ENCODE peak calls at places on chromosomes 16 and 17, in six cellular contexts. One of them, this sample, is unnamed.

GRCh38 chr17:80650751-80651173 is 106.1 kb downstream of the RPTOR start:
- DNase-seq in WTC11: no peak
- DNase-seq in AG09309: no peak
- DNase-seq in GM20000: no peak
- DNase-seq in astrocyte of the spinal cord: no peak
- DNase-seq in stomach: no peak
- DNase-seq in this sample: no peak

GRCh38 chr17:65559802-65560627 is 1.4 kb downstream of the AXIN2 start:
- DNase-seq in WTC11: peak; percentile 58
- DNase-seq in GM20000: peak; percentile 62
- DNase-seq in AG09309: no peak
- DNase-seq in astrocyte of the spinal cord: peak; percentile 34
- DNase-seq in stomach: peak; percentile 30
- DNase-seq in this sample: peak; percentile 68

GRCh38 chr16:73663720-73664119 is 615.8 kb upstream of the ZFHX3 start:
- DNase-seq in GM20000: no peak
- DNase-seq in AG09309: no peak
- DNase-seq in WTC11: no peak
- DNase-seq in astrocyte of the spinal cord: no peak
- DNase-seq in stomach: no peak
- DNase-seq in this sample: no peak

GRCh38 chr16:68084504-68085258 is 489 bp upstream of the NFATC3 start:
- DNase-seq in AG09309: no peak
- DNase-seq in astrocyte of the spinal cord: peak; percentile 71
- DNase-seq in WTC11: peak; percentile 80
- DNase-seq in stomach: peak; percentile 82
- DNase-seq in GM20000: peak; percentile 88
- DNase-seq in this sample: peak; percentile 84

GRCh38 chr16:1366060-1366711 is 14.5 kb downstream of the GNPTG start:
- DNase-seq in AG09309: no peak
- DNase-seq in stomach: no peak
- DNase-seq in astrocyte of the spinal cord: no peak
- DNase-seq in WTC11: no peak
- DNase-seq in GM20000: no peak
- DNase-seq in this sample: no peak

GRCh38 chr16:50593410-50594139 is 45.4 kb downstream of the NKD1 start:
- DNase-seq in stomach: no peak
- DNase-seq in GM20000: no peak
- DNase-seq in AG09309: no peak
- DNase-seq in astrocyte of the spinal cord: no peak
- DNase-seq in WTC11: peak; percentile 71
- DNase-seq in this sample: peak; percentile 30

GRCh38 chr17:42181851-42182207 is 887 bp upstream of the KCNH4 start:
- DNase-seq in stomach: no peak
- DNase-seq in astrocyte of the spinal cord: no peak
- DNase-seq in WTC11: no peak
- DNase-seq in GM20000: no peak
- DNase-seq in AG09309: no peak
- DNase-seq in this sample: no peak

GRCh38 chr17:44546711-44547606 is 10.3 kb upstream of the FZD2 start:
- DNase-seq in GM20000: no peak
- DNase-seq in WTC11: no peak
- DNase-seq in astrocyte of the spinal cord: peak; percentile 69
- DNase-seq in AG09309: no peak
- DNase-seq in stomach: no peak
- DNase-seq in this sample: no peak

GRCh38 chr17:11598274-11599221 is at the start of gene DNAH9:
- DNase-seq in stomach: peak; percentile 98
- DNase-seq in GM20000: no peak
- DNase-seq in WTC11: peak; percentile 93
- DNase-seq in astrocyte of the spinal cord: peak; percentile 22
- DNase-seq in AG09309: no peak
- DNase-seq in this sample: peak; percentile 99

GRCh38 chr17:81831563-81831956 is 1.5 kb downstream of the MCRIP1 start:
- DNase-seq in stomach: no peak
- DNase-seq in WTC11: no peak
- DNase-seq in GM20000: no peak
- DNase-seq in astrocyte of the spinal cord: no peak
- DNase-seq in AG09309: no peak
- DNase-seq in this sample: no peak

GRCh38 chr16:68265078-68265925 is 976 bp downstream of the SLC7A6 start:
- DNase-seq in AG09309: peak; percentile 59
- DNase-seq in WTC11: peak; percentile 25
- DNase-seq in astrocyte of the spinal cord: peak; percentile 52
- DNase-seq in GM20000: peak; percentile 59
- DNase-seq in stomach: peak; percentile 70
- DNase-seq in this sample: peak; percentile 33

GRCh38 chr17:57075193-57075592 is 9.9 kb upstream of the AKAP1 start:
- DNase-seq in WTC11: no peak
- DNase-seq in stomach: no peak
- DNase-seq in GM20000: no peak
- DNase-seq in astrocyte of the spinal cord: no peak
- DNase-seq in AG09309: no peak
- DNase-seq in this sample: no peak

GRCh38 chr16:85227262-85227923 is 115.1 kb upstream of the CIBAR2 start:
- DNase-seq in astrocyte of the spinal cord: peak; percentile 71
- DNase-seq in stomach: no peak
- DNase-seq in GM20000: peak; percentile 92
- DNase-seq in WTC11: no peak
- DNase-seq in AG09309: no peak
- DNase-seq in this sample: no peak

GRCh38 chr16:57735755-57736418 is at the start of gene KATNB1:
- DNase-seq in WTC11: no peak
- DNase-seq in AG09309: no peak
- DNase-seq in stomach: no peak
- DNase-seq in GM20000: no peak
- DNase-seq in astrocyte of the spinal cord: no peak
- DNase-seq in this sample: no peak

GRCh38 chr17:46995841-46996571 is 17.0 kb upstream of the RPRML start:
- DNase-seq in GM20000: no peak
- DNase-seq in astrocyte of the spinal cord: peak; percentile 9
- DNase-seq in WTC11: no peak
- DNase-seq in stomach: no peak
- DNase-seq in AG09309: peak; percentile 1
- DNase-seq in this sample: no peak

GRCh38 chr17:45149669-45150603 is 1.7 kb downstream of the HEXIM1 start:
- DNase-seq in GM20000: no peak
- DNase-seq in AG09309: no peak
- DNase-seq in WTC11: peak; percentile 48
- DNase-seq in stomach: peak; percentile 65
- DNase-seq in astrocyte of the spinal cord: peak; percentile 59
- DNase-seq in this sample: peak; percentile 58

GRCh38 chr17:79993390-79994221 is 42.1 kb downstream of the TBC1D16 start:
- DNase-seq in astrocyte of the spinal cord: peak; percentile 76
- DNase-seq in stomach: peak; percentile 80
- DNase-seq in AG09309: no peak
- DNase-seq in WTC11: peak; percentile 68
- DNase-seq in GM20000: peak; percentile 67
- DNase-seq in this sample: peak; percentile 48

GRCh38 chr17:21463204-21463661 is 87.1 kb downstream of the KCNJ12 start:
- DNase-seq in AG09309: no peak
- DNase-seq in stomach: no peak
- DNase-seq in WTC11: no peak
- DNase-seq in astrocyte of the spinal cord: no peak
- DNase-seq in GM20000: no peak
- DNase-seq in this sample: no peak

GRCh38 chr16:12392585-12393089 is 411.1 kb downstream of the CPPED1 start:
- DNase-seq in AG09309: no peak
- DNase-seq in stomach: no peak
- DNase-seq in astrocyte of the spinal cord: peak; percentile 3
- DNase-seq in WTC11: no peak
- DNase-seq in GM20000: no peak
- DNase-seq in this sample: no peak

GRCh38 chr16:10622036-10622921 is 41.9 kb upstream of the EMP2 start:
- DNase-seq in GM20000: no peak
- DNase-seq in WTC11: no peak
- DNase-seq in stomach: no peak
- DNase-seq in astrocyte of the spinal cord: no peak
- DNase-seq in AG09309: no peak
- DNase-seq in this sample: no peak

GRCh38 chr16:69329369-69330285 is 761 bp downstream of the PDF start:
- DNase-seq in GM20000: peak; percentile 72
- DNase-seq in AG09309: no peak
- DNase-seq in astrocyte of the spinal cord: peak; percentile 25
- DNase-seq in WTC11: peak; percentile 49
- DNase-seq in stomach: no peak
- DNase-seq in this sample: peak; percentile 50

GRCh38 chr17:66341462-66341861 is 39.0 kb downstream of the PRKCA start:
- DNase-seq in WTC11: no peak
- DNase-seq in AG09309: no peak
- DNase-seq in astrocyte of the spinal cord: no peak
- DNase-seq in GM20000: no peak
- DNase-seq in stomach: no peak
- DNase-seq in this sample: no peak

GRCh38 chr17:74842599-74843351 is 16.9 kb downstream of the GRIN2C start:
- DNase-seq in GM20000: peak; percentile 87
- DNase-seq in AG09309: no peak
- DNase-seq in stomach: peak; percentile 75
- DNase-seq in astrocyte of the spinal cord: peak; percentile 37
- DNase-seq in WTC11: peak; percentile 75
- DNase-seq in this sample: peak; percentile 82

GRCh38 chr17:43216762-43217613 is 5.3 kb downstream of the TMEM106A start:
- DNase-seq in stomach: no peak
- DNase-seq in astrocyte of the spinal cord: no peak
- DNase-seq in AG09309: no peak
- DNase-seq in GM20000: no peak
- DNase-seq in WTC11: no peak
- DNase-seq in this sample: no peak
- TF ChIP-seq CTCF in stomach: no peak
- TF ChIP-seq CTCF in astrocyte of the spinal cord: no peak
- TF ChIP-seq CTCF in AG09309: no peak
- TF ChIP-seq CTCF in GM20000: no peak
- TF ChIP-seq CTCF in WTC11: no peak
- TF ChIP-seq CTCF in this sample: no peak

DNA sequence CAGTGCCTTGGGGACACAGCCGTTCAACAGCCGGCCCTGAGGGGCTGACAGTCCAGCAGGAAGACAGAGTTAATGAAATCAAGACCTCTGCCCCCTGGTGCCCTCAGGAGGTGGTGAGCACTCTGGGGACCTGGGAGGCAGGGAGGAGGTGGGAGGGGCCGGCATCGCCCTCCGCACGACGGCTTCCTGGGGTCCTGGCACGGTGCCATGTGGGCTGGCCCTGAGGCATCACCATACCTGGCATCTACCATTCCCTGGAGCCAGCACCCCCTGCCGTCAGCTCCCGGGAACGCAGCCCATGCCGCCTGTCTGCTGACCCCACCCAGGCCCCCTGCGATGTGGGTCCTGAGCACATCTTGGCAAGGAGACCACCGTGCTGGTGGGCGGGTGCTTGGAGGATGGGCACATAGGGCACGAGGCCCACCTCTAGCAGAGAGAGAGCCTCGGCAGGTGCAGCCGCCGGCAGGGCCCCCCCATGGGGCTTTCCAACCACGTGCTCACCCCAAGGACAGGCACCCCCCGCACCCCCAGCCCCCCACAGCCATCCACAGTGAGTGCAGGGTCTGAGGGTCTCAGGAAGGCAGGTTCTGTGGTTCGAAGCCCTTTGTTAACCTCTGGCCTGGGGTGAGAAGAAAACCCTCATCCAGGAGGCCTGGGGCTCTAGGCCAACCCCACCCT is 52.5 kb downstream of the ZFPM1 start:
- DNase-seq in stomach: peak; percentile 88
- DNase-seq in astrocyte of the spinal cord: no peak
- DNase-seq in AG09309: no peak
- DNase-seq in WTC11: peak; percentile 65
- DNase-seq in GM20000: no peak
- DNase-seq in this sample: peak; percentile 46
- TF ChIP-seq CTCF in stomach: peak; percentile 72
- TF ChIP-seq CTCF in astrocyte of the spinal cord: peak; percentile 30
- TF ChIP-seq CTCF in AG09309: peak; percentile 50
- TF ChIP-seq CTCF in WTC11: no peak
- TF ChIP-seq CTCF in GM20000: no peak
- TF ChIP-seq CTCF in this sample: peak; percentile 23

DNA sequence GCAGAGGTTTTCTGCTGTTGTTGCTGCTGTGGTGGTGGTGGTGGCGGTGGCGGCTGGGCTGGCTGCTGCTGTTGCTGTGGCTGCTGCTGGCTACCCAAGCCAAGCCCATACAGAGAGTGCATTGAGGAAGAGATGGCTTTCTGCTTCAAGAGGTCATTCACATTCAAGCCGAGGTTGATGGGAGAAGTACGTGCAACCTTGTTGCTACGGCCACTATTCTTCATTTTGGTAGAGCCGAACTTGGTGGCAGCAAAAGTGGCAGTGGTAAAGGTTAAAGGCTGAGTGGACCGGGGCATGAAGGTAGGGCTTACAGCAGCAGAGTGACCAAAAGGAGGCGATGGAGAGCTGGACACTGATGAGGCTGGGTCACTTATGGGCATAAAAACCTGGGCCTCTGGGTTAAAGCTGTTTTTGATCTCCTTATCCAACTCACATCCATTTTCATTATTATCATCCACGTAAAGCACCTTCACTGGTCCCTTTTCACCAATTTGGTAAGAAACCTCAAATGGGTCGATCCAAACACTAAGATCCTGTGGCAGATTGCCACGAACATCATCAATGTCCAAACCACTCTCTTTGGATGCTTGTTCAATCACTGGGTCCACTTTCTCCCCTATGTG is 2.8 kb downstream of the TOB1 start:
- DNase-seq in WTC11: peak; percentile 65
- DNase-seq in AG09309: no peak
- DNase-seq in GM20000: no peak
- DNase-seq in astrocyte of the spinal cord: peak; percentile 35
- DNase-seq in stomach: peak; percentile 59
- DNase-seq in this sample: peak; percentile 46
- TF ChIP-seq CTCF in WTC11: peak; percentile 38
- TF ChIP-seq CTCF in AG09309: peak; percentile 56
- TF ChIP-seq CTCF in GM20000: peak; percentile 42
- TF ChIP-seq CTCF in astrocyte of the spinal cord: peak; percentile 75
- TF ChIP-seq CTCF in stomach: no peak
- TF ChIP-seq CTCF in this sample: peak; percentile 41

DNA sequence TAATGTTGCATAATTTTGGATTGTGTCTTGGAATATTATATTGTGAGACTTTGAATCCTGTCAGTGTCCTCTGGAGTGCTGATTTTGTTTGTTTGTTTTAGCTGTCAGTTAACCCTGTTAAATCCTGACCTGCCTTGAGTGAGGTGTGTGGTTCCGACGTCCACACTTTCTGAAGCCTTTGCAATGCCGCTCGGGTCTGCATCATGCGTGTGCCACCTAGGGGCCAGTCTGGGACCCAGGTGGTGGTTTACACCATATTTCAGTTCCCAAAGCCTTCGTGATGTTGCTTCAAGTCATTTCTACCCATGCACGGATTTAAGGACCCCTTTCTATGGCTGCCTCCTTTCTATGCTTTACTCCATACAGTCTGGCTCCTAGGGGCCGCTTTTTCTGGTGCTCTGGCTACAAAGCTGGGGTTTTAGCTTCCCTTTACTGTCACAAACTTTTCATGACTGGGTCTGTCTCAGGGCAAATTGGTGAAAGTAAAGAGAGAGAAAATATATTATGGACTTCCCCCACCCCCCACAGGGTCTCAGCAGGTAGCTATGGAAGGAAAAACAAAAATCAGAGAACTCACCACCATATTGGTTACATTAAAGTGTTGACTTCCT is 11.4 kb upstream of the OR4D1 start:
- DNase-seq in astrocyte of the spinal cord: no peak
- DNase-seq in stomach: no peak
- DNase-seq in WTC11: peak; percentile 42
- DNase-seq in GM20000: no peak
- DNase-seq in AG09309: no peak
- DNase-seq in this sample: no peak
- TF ChIP-seq CTCF in astrocyte of the spinal cord: peak; percentile 44
- TF ChIP-seq CTCF in stomach: no peak
- TF ChIP-seq CTCF in WTC11: no peak
- TF ChIP-seq CTCF in GM20000: peak; percentile 1
- TF ChIP-seq CTCF in AG09309: peak; percentile 45
- TF ChIP-seq CTCF in this sample: peak; percentile 33